ENCODE peak calls at places on chromosomes 4 and X, in ten cellular contexts. One of them, this sample, is unnamed.

GRCh38 chr4:53563824-53564223 is 27.5 kb downstream of the LNX1 start:
- DNase-seq in NCI-H446 treated with DMSO at 0.1 percent for 48 hours: no peak
- DNase-seq in T-cell: no peak
- DNase-seq in ELR: peak
- DNase-seq in T-helper 17 cell: no peak
- DNase-seq in NB4: peak
- DNase-seq in A172: peak
- DNase-seq in ACHN: no peak
- DNase-seq in lung microvascular endothelial cell: no peak
- DNase-seq in HL-60: no peak
- DNase-seq in this sample: no peak

GRCh38 chrX:150690126-150690525 is 3.1 kb upstream of the MTMR1 start:
- DNase-seq in NCI-H446 treated with DMSO at 0.1 percent for 48 hours: peak
- DNase-seq in T-cell: no peak
- DNase-seq in ELR: peak
- DNase-seq in T-helper 17 cell: no peak
- DNase-seq in NB4: peak
- DNase-seq in A172: peak
- DNase-seq in ACHN: peak
- DNase-seq in lung microvascular endothelial cell: peak
- DNase-seq in HL-60: no peak
- DNase-seq in this sample: no peak

GRCh38 chrX:16528620-16529019 is 121.3 kb upstream of the S100G start:
- DNase-seq in NCI-H446 treated with DMSO at 0.1 percent for 48 hours: no peak
- DNase-seq in T-cell: peak
- DNase-seq in ELR: no peak
- DNase-seq in T-helper 17 cell: peak
- DNase-seq in NB4: no peak
- DNase-seq in A172: no peak
- DNase-seq in ACHN: no peak
- DNase-seq in lung microvascular endothelial cell: no peak
- DNase-seq in HL-60: peak
- DNase-seq in this sample: no peak

GRCh38 chr4:89136525-89136924 is 25.2 kb downstream of the TIGD2 start:
- DNase-seq in NCI-H446 treated with DMSO at 0.1 percent for 48 hours: no peak
- DNase-seq in T-cell: no peak
- DNase-seq in ELR: peak
- DNase-seq in T-helper 17 cell: no peak
- DNase-seq in NB4: no peak
- DNase-seq in A172: peak
- DNase-seq in ACHN: no peak
- DNase-seq in lung microvascular endothelial cell: peak
- DNase-seq in HL-60: no peak
- DNase-seq in this sample: no peak

GRCh38 chrX:53631156-53631555 is 55.4 kb downstream of the HUWE1 start:
- DNase-seq in NCI-H446 treated with DMSO at 0.1 percent for 48 hours: no peak
- DNase-seq in T-cell: no peak
- DNase-seq in ELR: peak
- DNase-seq in T-helper 17 cell: no peak
- DNase-seq in NB4: no peak
- DNase-seq in A172: peak
- DNase-seq in ACHN: no peak
- DNase-seq in lung microvascular endothelial cell: no peak
- DNase-seq in HL-60: no peak
- DNase-seq in this sample: no peak

GRCh38 chr4:148998719-148999118 is 556.5 kb upstream of the NR3C2 start:
- DNase-seq in NCI-H446 treated with DMSO at 0.1 percent for 48 hours: no peak
- DNase-seq in T-cell: no peak
- DNase-seq in ELR: peak
- DNase-seq in T-helper 17 cell: no peak
- DNase-seq in NB4: peak
- DNase-seq in A172: peak
- DNase-seq in ACHN: peak
- DNase-seq in lung microvascular endothelial cell: no peak
- DNase-seq in HL-60: peak
- DNase-seq in this sample: peak

GRCh38 chr4:5631352-5632042 is 76.9 kb downstream of the EVC2 start:
- DNase-seq in NCI-H446 treated with DMSO at 0.1 percent for 48 hours: no peak
- DNase-seq in T-cell: no peak
- DNase-seq in ELR: no peak
- DNase-seq in T-helper 17 cell: no peak
- DNase-seq in NB4: no peak
- DNase-seq in A172: no peak
- DNase-seq in ACHN: no peak
- DNase-seq in lung microvascular endothelial cell: no peak
- DNase-seq in HL-60: no peak
- DNase-seq in this sample: no peak

GRCh38 chr4:109303141-109303499 is 662 bp upstream of the COL25A1 start:
- DNase-seq in NCI-H446 treated with DMSO at 0.1 percent for 48 hours: no peak
- DNase-seq in T-cell: no peak
- DNase-seq in ELR: no peak
- DNase-seq in T-helper 17 cell: no peak
- DNase-seq in NB4: no peak
- DNase-seq in A172: peak
- DNase-seq in ACHN: no peak
- DNase-seq in lung microvascular endothelial cell: no peak
- DNase-seq in HL-60: no peak
- DNase-seq in this sample: no peak

GRCh38 chr4:18051281-18051680 is 29.7 kb upstream of the LCORL start:
- DNase-seq in NCI-H446 treated with DMSO at 0.1 percent for 48 hours: no peak
- DNase-seq in T-cell: no peak
- DNase-seq in ELR: peak
- DNase-seq in T-helper 17 cell: no peak
- DNase-seq in NB4: no peak
- DNase-seq in A172: peak
- DNase-seq in ACHN: no peak
- DNase-seq in lung microvascular endothelial cell: no peak
- DNase-seq in HL-60: no peak
- DNase-seq in this sample: no peak

This sample was measured in Karpas-422.